ENCODE peak calls at places on chromosomes 12 and 14, in six cellular contexts. X is activated T-helper 9 cell treated with anti-CD3 and anti-CD28 coated beads, Interleukin-2, amount 50 U/mL, for 16 hours; C is iris pigment epithelial cell; Y is occipital lobe; Q is stimulated activated CD4-positive, alpha-beta T cell treated with anti-CD3 and anti-CD28 coated beads, Interleukin-1b, Interleukin-23, amount 100 ng/mL, for 1 hour; L is stimulated activated effector memory CD8-positive, alpha-beta T cell treated with anti-CD3 and anti-CD28 coated beads, Interleukin-12 subunit alpha, Interleukin-12 subunit beta, amount 100 ng/mL, for 72 hours. A is an unnamed sample.

GRCh38 chr12:69540606-69541386 is 44.5 kb upstream of the CCT2 start:
- DNase-seq in X (no peak), C (peak; percentile 77), Y (no peak), Q (no peak), L (no peak), A (peak; percentile 58)

GRCh38 chr14:76320486-76320885 is 55.5 kb upstream of the ESRRB start:
- DNase-seq in X (no peak), C (no peak), Y (no peak), Q (no peak), L (no peak), A (no peak)

GRCh38 chr14:39447155-39447554 is 14.9 kb upstream of the FBXO33 start:
- DNase-seq in X (no peak), C (no peak), Y (no peak), Q (no peak), L (no peak), A (no peak)

GRCh38 chr12:127041985-127042625 is 1224.9 kb upstream of the TMEM132C start:
- DNase-seq in X (no peak), C (no peak), Y (no peak), Q (no peak), L (no peak), A (no peak)

GRCh38 chr14:59294662-59294992 is 106.2 kb downstream of the DAAM1 start:
- DNase-seq in X (no peak), C (no peak), Y (no peak), Q (no peak), L (no peak), A (peak; percentile 50)

GRCh38 chr12:9707864-9708808 is 24.8 kb downstream of the CLECL1 start:
- DNase-seq in X (peak; percentile 47), C (peak; percentile 60), Y (no peak), Q (peak; percentile 22), L (peak; percentile 80), A (peak; percentile 68)

GRCh38 chr12:8145754-8146415 is 10.9 kb upstream of the ZNF705A start:
- DNase-seq in X (no peak), C (peak; percentile 70), Y (peak; percentile 52), Q (no peak), L (no peak), A (peak; percentile 86)

GRCh38 chr14:102693006-102693755 is 84.1 kb upstream of the TRAF3 start:
- DNase-seq in X (no peak), C (no peak), Y (no peak), Q (no peak), L (no peak), A (no peak)

GRCh38 chr14:33309081-33309480 is 370.4 kb downstream of the NPAS3 start:
- DNase-seq in X (no peak), C (no peak), Y (no peak), Q (no peak), L (no peak), A (no peak)

GRCh38 chr12:62647586-62647985 is 181.0 kb downstream of the MON2 start:
- DNase-seq in X (no peak), C (no peak), Y (peak; percentile 9), Q (no peak), L (no peak), A (peak; percentile 44)

GRCh38 chr14:64604854-64605253 is 55.1 kb downstream of the PPP1R36 start:
- DNase-seq in X (no peak), C (no peak), Y (no peak), Q (no peak), L (no peak), A (no peak)

GRCh38 chr12:94148841-94149780 is 734 bp downstream of the PLXNC1 start:
- DNase-seq in X (peak; percentile 35), C (peak; percentile 56), Y (peak; percentile 38), Q (no peak), L (peak; percentile 79), A (peak; percentile 53)

GRCh38 chr12:5497329-5498058 is 65.6 kb downstream of the NTF3 start:
- DNase-seq in X (no peak), C (no peak), Y (no peak), Q (no peak), L (no peak), A (peak; percentile 32)

GRCh38 chr12:51028126-51028810 is 2.1 kb upstream of the SLC11A2 start:
- DNase-seq in X (no peak), C (peak; percentile 63), Y (no peak), Q (no peak), L (no peak), A (peak; percentile 16)

GRCh38 chr14:50000215-50001145 is 107.6 kb downstream of the ARF6 start:
- DNase-seq in X (peak; percentile 60), C (peak; percentile 85), Y (no peak), Q (peak; percentile 60), L (peak; percentile 93), A (peak; percentile 85)

GRCh38 chr12:54549774-54550451 is 512 bp downstream of the PDE1B start:
- DNase-seq in X (no peak), C (no peak), Y (no peak), Q (no peak), L (peak; percentile 54), A (peak; percentile 33)

GRCh38 chr12:62127516-62127915 is 132.7 kb upstream of the USP15 start:
- DNase-seq in X (no peak), C (no peak), Y (no peak), Q (no peak), L (no peak), A (no peak)

GRCh38 chr14:60226296-60226695 is 22.7 kb upstream of the PPM1A start:
- DNase-seq in X (no peak), C (no peak), Y (no peak), Q (no peak), L (no peak), A (no peak)

GRCh38 chr12:30756074-30756473 is 1.3 kb upstream of the CAPRIN2 start:
- DNase-seq in X (no peak), C (no peak), Y (no peak), Q (no peak), L (no peak), A (no peak)

A was measured in GM03348.